ENCODE peak calls at places on chromosomes 16 and 17, in five cellular contexts. U is fibroblast of mammary gland; J is CD8-positive, alpha-beta T cell; T is tibial artery; Z is esophagus squamous epithelium. E is an unnamed sample.

GRCh38 chr17:7560172-7561027 is 1.3 kb upstream of the SENP3 start:
- DNase-seq in U (peak; percentile 65), J (peak; percentile 64), T (peak; percentile 42), Z (no peak), E (peak; percentile 59)

GRCh38 chr17:40547079-40547784 is 18.0 kb downstream of the CCR7 start:
- DNase-seq in U (no peak), J (peak; percentile 80), T (peak; percentile 15), Z (no peak), E (no peak)

GRCh38 chr16:12617401-12617819 is 186.3 kb downstream of the CPPED1 start:
- DNase-seq in U (no peak), J (no peak), T (no peak), Z (no peak), E (no peak)

GRCh38 chr17:951388-952132 is 28.0 kb downstream of the NXN start:
- DNase-seq in U (peak; percentile 86), J (no peak), T (no peak), Z (no peak), E (peak; percentile 74)

GRCh38 chr16:1054660-1055556 is 17.6 kb upstream of the SSTR5 start:
- DNase-seq in U (peak; percentile 42), J (peak; percentile 29), T (no peak), Z (no peak), E (peak; percentile 49)

GRCh38 chr16:86740817-86741799 is 162.8 kb downstream of the FOXL1 start:
- DNase-seq in U (peak; percentile 94), J (no peak), T (peak; percentile 73), Z (no peak), E (peak; percentile 76)

GRCh38 chr17:79987890-79988162 is 47.8 kb downstream of the TBC1D16 start:
- DNase-seq in U (no peak), J (no peak), T (no peak), Z (no peak), E (no peak)

GRCh38 chr17:62792122-62792800 is 15.9 kb downstream of the MARCHF10 start:
- DNase-seq in U (peak; percentile 99), J (no peak), T (no peak), Z (no peak), E (peak; percentile 63)

GRCh38 chr16:29926675-29927522 is 873 bp upstream of the KCTD13 start:
- DNase-seq in U (peak; percentile 44), J (no peak), T (no peak), Z (no peak), E (no peak)

GRCh38 chr17:50957600-50958575 is 91.7 kb upstream of the TOB1 start:
- DNase-seq in U (no peak), J (no peak), T (no peak), Z (no peak), E (no peak)

GRCh38 chr16:65532218-65532617 is 410.4 kb upstream of the CDH11 start:
- DNase-seq in U (no peak), J (no peak), T (no peak), Z (no peak), E (no peak)

GRCh38 chr17:15321556-15322250 is 19.7 kb downstream of the TEKT3 start:
- DNase-seq in U (peak; percentile 72), J (no peak), T (no peak), Z (no peak), E (peak; percentile 45)

GRCh38 chr16:69522732-69523404 is 42.9 kb upstream of the NFAT5 start:
- DNase-seq in U (no peak), J (no peak), T (no peak), Z (no peak), E (no peak)

GRCh38 chr16:4847774-4848587 is 700 bp downstream of the UBN1 start:
- DNase-seq in U (peak; percentile 85), J (peak; percentile 32), T (peak; percentile 56), Z (no peak), E (peak; percentile 76)

GRCh38 chr17:82489117-82489516 is 30.4 kb upstream of the FOXK2 start:
- DNase-seq in U (peak; percentile 77), J (no peak), T (peak; percentile 86), Z (no peak), E (peak; percentile 77)

GRCh38 chr17:1229354-1229890 is 40.8 kb upstream of the BHLHA9 start:
- DNase-seq in U (no peak), J (peak; percentile 45), T (peak; percentile 78), Z (no peak), E (no peak)

GRCh38 chr17:78001182-78001581 is 42.7 kb downstream of the TNRC6C start:
- DNase-seq in U (no peak), J (no peak), T (no peak), Z (no peak), E (no peak)

GRCh38 chr16:11619327-11619851 is 32.7 kb upstream of the LITAF start:
- DNase-seq in U (no peak), J (peak; percentile 48), T (peak; percentile 40), Z (no peak), E (no peak)

GRCh38 chr16:77905356-77905920 is 116.9 kb upstream of the CLEC3A start:
- DNase-seq in U (no peak), J (no peak), T (no peak), Z (no peak), E (no peak)

GRCh38 chr16:9058211-9058610 is 33.2 kb upstream of the HAPSTR1 start:
- DNase-seq in U (no peak), J (no peak), T (no peak), Z (no peak), E (no peak)

GRCh38 chr17:75272848-75273184 is 1.8 kb upstream of the MIF4GD start:
- DNase-seq in U (no peak), J (no peak), T (no peak), Z (no peak), E (peak; percentile 72)

GRCh38 chr16:20761175-20761574 is 2.6 kb upstream of the ACSM3 start:
- DNase-seq in U (no peak), J (no peak), T (no peak), Z (no peak), E (no peak)

GRCh38 chr17:57989011-57989345 is 924 bp upstream of the VEZF1 start:
- DNase-seq in U (peak; percentile 49), J (no peak), T (no peak), Z (no peak), E (no peak)

GRCh38 chr17:74454197-74455024 is 12.0 kb upstream of the CD300A start:
- DNase-seq in U (peak; percentile 57), J (peak; percentile 69), T (peak; percentile 91), Z (no peak), E (peak; percentile 50)

GRCh38 chr17:2282297-2282873 is 21.2 kb downstream of the SMG6 start:
- DNase-seq in U (peak; percentile 89), J (no peak), T (peak; percentile 30), Z (no peak), E (peak; percentile 93)

GRCh38 chr16:14399397-14400284 is 230.4 kb downstream of the PARN start:
- DNase-seq in U (peak; percentile 83), J (no peak), T (peak; percentile 80), Z (no peak), E (peak; percentile 78)

GRCh38 chr17:35447494-35447893 is 1.1 kb downstream of the SLFN13 start:
- DNase-seq in U (no peak), J (no peak), T (no peak), Z (no peak), E (no peak)
- H3K4me3 ChIP-seq in U (no peak overlapping the region), J (no peak overlapping the region), T (no peak overlapping the region), Z (peak overlapping the region; percentile 82), E (no peak overlapping the region)

GRCh38 chr17:11627301-11627700 is 29.0 kb downstream of the DNAH9 start:
- DNase-seq in U (no peak), J (no peak), T (no peak), Z (no peak), E (no peak)
- TF ChIP-seq CTCF in U (no peak), J (no peak), T (no peak), Z (no peak), E (no peak)

DNA sequence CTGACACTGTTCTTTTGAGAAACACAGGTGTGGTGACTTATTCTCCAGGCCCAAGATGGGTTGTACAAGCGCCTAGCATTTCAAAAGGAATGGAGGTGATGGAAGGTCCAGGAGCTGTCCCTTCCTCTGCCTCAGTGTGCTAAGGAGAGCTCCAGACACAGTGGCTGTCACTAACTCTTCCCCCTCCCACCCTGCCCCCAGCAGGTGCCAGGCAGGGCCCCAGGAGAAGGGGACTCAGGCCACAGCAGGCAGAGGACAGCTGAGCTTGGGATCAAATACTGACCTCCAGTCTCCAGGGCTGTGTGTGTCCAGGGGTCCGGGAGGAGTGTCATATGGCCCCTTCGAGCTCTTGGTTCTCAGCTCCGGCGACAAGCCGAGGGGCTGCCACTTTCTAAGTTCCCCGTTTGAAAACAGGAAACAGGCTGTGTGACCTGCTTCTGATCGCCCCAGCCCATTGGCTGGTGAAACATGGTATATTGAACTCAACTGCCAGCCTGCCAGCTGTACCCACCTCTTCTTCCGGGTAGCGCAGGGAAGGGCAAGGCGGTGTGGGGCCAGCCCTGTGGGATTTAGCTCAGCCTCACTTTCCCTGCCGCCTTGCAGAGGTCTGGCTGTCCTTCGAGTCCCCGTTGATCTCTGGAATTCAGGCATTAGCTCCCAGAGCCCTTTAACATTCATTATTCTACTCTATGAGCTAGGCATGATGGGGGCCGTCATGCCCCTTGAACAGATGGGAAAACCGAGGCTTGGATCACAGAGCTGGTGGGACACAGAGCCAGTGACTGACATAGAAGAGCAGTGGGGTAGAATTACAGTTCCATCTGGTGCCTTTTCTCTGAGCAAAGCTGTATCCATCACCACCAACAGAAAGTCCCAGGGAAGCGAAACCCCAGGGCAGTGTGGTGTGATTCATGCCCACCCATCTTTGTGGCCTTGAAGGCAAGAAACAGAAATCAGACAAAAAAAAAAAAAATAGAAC is at the start of gene SNX20:
- DNase-seq in U (no peak), J (peak; percentile 72), T (peak; percentile 54), Z (no peak), E (no peak)
- H3K4me3 ChIP-seq in U (no peak within 1 kb of the TSS), J (peak within 1 kb of the TSS; percentile 65), T (peak within 1 kb of the TSS; percentile 28), Z (peak within 1 kb of the TSS; percentile 56), E (no peak within 1 kb of the TSS)

DNA sequence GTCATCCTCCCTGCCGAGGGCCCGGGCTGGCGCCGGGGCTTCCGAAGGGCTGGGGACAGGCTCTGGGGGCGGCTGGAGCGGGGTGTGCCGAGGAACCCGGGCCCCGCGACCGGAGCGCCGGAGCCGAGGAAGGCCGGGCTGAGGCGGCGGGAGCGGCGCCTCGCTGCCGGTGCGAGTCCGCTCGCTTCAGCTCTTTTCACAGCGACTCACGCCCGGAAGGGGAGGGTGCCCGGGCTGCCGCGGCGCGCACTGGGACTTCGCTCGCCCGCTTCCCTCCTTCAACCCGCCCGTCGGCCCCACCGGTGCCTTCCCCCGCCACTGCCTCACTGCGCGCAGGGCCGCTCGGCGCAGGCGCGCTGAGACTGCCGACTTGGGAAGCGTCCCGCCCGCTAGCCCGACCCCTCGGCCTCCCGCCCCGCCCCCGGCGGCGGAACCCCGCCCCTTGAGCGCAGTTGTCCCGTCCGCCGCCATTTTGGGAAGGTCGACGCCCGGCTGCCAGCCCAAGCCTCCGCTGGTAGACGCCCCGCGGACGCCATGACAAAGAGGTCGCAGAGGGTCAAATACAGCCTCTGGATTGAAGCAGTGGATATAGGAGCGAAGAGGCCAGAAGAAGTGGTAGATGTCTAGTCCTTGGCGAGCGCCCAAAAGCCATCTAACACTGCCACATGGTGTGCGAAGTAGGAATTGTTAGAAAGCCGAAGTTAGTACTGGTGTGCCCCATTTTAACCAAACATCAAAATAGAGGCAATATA is at the start of gene UBE2G1:
- DNase-seq in U (peak; percentile 94), J (peak; percentile 98), T (peak; percentile 96), Z (peak; percentile 82), E (peak; percentile 93)
- TF ChIP-seq CTCF in U (no peak), J (no peak), T (peak; percentile 33), Z (no peak), E (peak; percentile 16)